ENCODE peak calls at places on chromosome 4, in four cellular contexts. One of them, this sample, is unnamed.

GRCh38 chr4:46852839-46853238 is 56.2 kb downstream of the COX7B2 start:
- DNase-seq in K562: no peak
- DNase-seq in GM12878: no peak
- DNase-seq in HepG2: no peak
- DNase-seq in this sample: no peak

GRCh38 chr4:41219421-41219950 is 5.1 kb upstream of the APBB2 start:
- DNase-seq in K562: no peak
- DNase-seq in GM12878: no peak
- DNase-seq in HepG2: no peak
- DNase-seq in this sample: no peak

GRCh38 chr4:105184316-105184988 is 37.8 kb downstream of the TET2 start:
- DNase-seq in K562: no peak
- DNase-seq in GM12878: no peak
- DNase-seq in HepG2: no peak
- DNase-seq in this sample: no peak

GRCh38 chr4:78235800-78236199 is 178.7 kb downstream of the FRAS1 start:
- DNase-seq in K562: no peak
- DNase-seq in GM12878: no peak
- DNase-seq in HepG2: no peak
- DNase-seq in this sample: no peak

GRCh38 chr4:16857425-16857824 is 41.0 kb downstream of the LDB2 start:
- DNase-seq in K562: no peak
- DNase-seq in GM12878: no peak
- DNase-seq in HepG2: no peak
- DNase-seq in this sample: no peak

GRCh38 chr4:104472766-104473165 is 21.9 kb downstream of the CXXC4 start:
- DNase-seq in K562: no peak
- DNase-seq in GM12878: no peak
- DNase-seq in HepG2: no peak
- DNase-seq in this sample: no peak

GRCh38 chr4:74764119-74764518 is 30.2 kb downstream of the BTC start:
- DNase-seq in K562: no peak
- DNase-seq in GM12878: no peak
- DNase-seq in HepG2: no peak
- DNase-seq in this sample: no peak

GRCh38 chr4:70601422-70602039 is 9.5 kb downstream of the AMBN start:
- DNase-seq in K562: peak; percentile 24
- DNase-seq in GM12878: peak; percentile 34
- DNase-seq in HepG2: peak; percentile 62
- DNase-seq in this sample: peak; percentile 73

GRCh38 chr4:20127626-20128025 is 124.1 kb upstream of the SLIT2 start:
- DNase-seq in K562: no peak
- DNase-seq in GM12878: no peak
- DNase-seq in HepG2: no peak
- DNase-seq in this sample: no peak

GRCh38 chr4:76703676-76704075 is 194.3 kb downstream of the SOWAHB start:
- DNase-seq in K562: no peak
- DNase-seq in GM12878: no peak
- DNase-seq in HepG2: no peak
- DNase-seq in this sample: no peak

GRCh38 chr4:182307746-182308145 is 64.5 kb downstream of the TENM3 start:
- DNase-seq in K562: no peak
- DNase-seq in GM12878: no peak
- DNase-seq in HepG2: no peak
- DNase-seq in this sample: no peak

GRCh38 chr4:182089326-182089725 is 153.9 kb upstream of the TENM3 start:
- DNase-seq in K562: no peak
- DNase-seq in GM12878: no peak
- DNase-seq in HepG2: peak; percentile 10
- DNase-seq in this sample: peak; percentile 21

GRCh38 chr4:140052050-140052449 is 101.9 kb downstream of the MAML3 start:
- DNase-seq in K562: no peak
- DNase-seq in GM12878: no peak
- DNase-seq in HepG2: peak; percentile 10
- DNase-seq in this sample: peak; percentile 22

GRCh38 chr4:98745372-98745771 is 87.0 kb upstream of the TSPAN5 start:
- DNase-seq in K562: no peak
- DNase-seq in GM12878: no peak
- DNase-seq in HepG2: peak; percentile 23
- DNase-seq in this sample: peak; percentile 18

GRCh38 chr4:11424000-11424399 is 4.7 kb downstream of the HS3ST1 start:
- DNase-seq in K562: peak; percentile 11
- DNase-seq in GM12878: no peak
- DNase-seq in HepG2: peak; percentile 39
- DNase-seq in this sample: peak; percentile 13

GRCh38 chr4:1225272-1226166 is 23.4 kb downstream of the CTBP1 start:
- DNase-seq in K562: no peak
- DNase-seq in GM12878: no peak
- DNase-seq in HepG2: no peak
- DNase-seq in this sample: no peak

GRCh38 chr4:149008415-149009025 is 566.3 kb upstream of the NR3C2 start:
- DNase-seq in K562: no peak
- DNase-seq in GM12878: no peak
- DNase-seq in HepG2: no peak
- DNase-seq in this sample: no peak

GRCh38 chr4:186472948-186473347 is 82.4 kb downstream of the MTNR1A start:
- DNase-seq in K562: peak; percentile 13
- DNase-seq in GM12878: no peak
- DNase-seq in HepG2: peak; percentile 16
- DNase-seq in this sample: peak; percentile 32

GRCh38 chr4:65007841-65008439 is 598.7 kb upstream of the TECRL start:
- DNase-seq in K562: peak; percentile 27
- DNase-seq in GM12878: no peak
- DNase-seq in HepG2: peak; percentile 47
- DNase-seq in this sample: peak; percentile 23
- TF ChIP-seq CREM in K562: no peak
- TF ChIP-seq CREM in GM12878: no peak
- TF ChIP-seq CREM in HepG2: no peak
- TF ChIP-seq CREM in this sample: no peak

DNA sequence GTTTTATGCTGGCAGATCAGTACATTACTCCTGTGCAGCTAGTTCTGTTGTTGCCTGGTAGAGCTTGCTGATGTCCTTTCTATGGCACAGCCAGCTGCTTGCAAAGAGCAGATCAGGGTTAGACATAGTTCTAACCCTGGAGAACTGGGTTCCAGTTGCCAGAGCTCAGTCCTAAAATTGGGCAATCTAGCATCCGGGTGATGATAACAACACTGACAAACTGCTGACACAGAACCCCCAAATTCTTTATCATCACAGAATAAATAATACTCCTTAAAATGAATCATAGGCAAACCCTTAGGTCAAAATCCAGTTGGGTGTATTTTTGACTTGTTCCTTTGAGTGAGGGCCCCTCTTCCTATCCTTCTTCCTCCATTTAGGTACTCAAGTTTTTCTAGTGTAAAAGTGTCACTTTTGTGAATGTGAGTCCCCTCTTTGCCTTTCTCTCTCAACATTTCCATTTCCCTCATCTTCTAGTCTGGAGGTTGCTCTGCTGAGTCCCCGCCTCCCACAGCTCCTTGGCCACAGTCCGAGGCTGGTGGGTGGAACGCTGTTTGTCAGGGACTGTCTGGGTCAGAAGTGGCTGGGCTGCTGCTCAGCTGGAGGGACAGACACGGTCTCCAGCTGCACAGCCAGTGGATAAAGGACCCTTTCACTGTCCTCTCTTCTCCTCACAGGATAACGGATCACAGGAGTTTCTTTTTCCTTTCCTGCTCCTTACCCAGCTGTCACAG is 93.6 kb upstream of the RASGEF1B start:
- DNase-seq in K562: no peak
- DNase-seq in GM12878: no peak
- DNase-seq in HepG2: no peak
- DNase-seq in this sample: no peak
- TF ChIP-seq CREM in K562: no peak
- TF ChIP-seq CREM in GM12878: no peak
- TF ChIP-seq CREM in HepG2: no peak
- TF ChIP-seq CREM in this sample: no peak

DNA sequence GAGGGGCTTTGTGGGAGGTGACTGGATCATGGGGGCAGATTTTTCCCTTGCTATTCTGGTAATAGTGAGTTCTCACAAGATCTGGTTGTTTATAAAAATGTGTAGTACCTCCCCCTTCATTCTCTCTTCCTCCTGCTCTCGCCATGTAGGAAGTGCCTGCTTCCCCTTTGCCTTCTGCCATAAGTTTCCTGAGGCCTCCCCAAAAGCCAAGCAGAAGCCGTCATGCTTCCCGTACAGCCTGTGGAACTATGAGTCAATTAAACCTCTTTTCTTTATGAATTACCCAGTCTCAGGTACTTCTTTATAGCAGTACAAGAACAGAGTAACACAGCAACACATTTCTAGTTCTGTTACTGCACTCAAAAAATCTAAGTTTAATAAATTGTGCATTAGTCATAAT is 70.0 kb downstream of the CHIC2 start:
- DNase-seq in K562: no peak
- DNase-seq in GM12878: no peak
- DNase-seq in HepG2: no peak
- DNase-seq in this sample: no peak
- TF ChIP-seq CREM in K562: no peak
- TF ChIP-seq CREM in GM12878: no peak
- TF ChIP-seq CREM in HepG2: no peak
- TF ChIP-seq CREM in this sample: no peak

DNA sequence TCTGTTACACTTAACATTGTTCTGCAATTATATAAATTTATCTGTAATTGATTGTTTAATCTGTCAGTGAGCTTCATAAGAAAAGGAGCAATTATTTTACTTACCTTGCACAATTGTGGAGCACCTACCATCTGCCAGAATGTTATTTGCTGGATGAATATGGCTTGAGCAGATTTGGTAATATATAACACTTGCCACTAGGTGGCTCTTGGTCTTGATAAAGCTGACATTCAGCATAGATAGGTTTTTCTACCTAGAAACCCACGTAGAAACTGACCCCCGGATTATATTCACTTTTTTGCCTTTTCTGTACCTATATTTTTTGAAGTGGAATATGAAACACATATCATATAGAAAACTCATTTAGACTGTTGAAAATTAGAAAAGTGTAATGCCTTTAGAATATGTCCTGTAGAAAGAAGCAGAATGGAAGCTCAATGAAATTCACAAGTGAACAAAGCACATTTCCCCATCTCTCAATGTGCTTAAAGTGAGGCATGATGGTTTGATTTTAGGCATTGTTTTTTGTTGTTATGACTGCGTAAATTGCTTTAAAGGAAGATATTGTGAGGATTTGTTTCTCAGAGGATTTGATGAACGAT is 9.5 kb downstream of the RBPJ start:
- DNase-seq in K562: peak; percentile 29
- DNase-seq in GM12878: no peak
- DNase-seq in HepG2: peak; percentile 64
- DNase-seq in this sample: no peak
- TF ChIP-seq CREM in K562: no peak
- TF ChIP-seq CREM in GM12878: no peak
- TF ChIP-seq CREM in HepG2: no peak
- TF ChIP-seq CREM in this sample: no peak

DNA sequence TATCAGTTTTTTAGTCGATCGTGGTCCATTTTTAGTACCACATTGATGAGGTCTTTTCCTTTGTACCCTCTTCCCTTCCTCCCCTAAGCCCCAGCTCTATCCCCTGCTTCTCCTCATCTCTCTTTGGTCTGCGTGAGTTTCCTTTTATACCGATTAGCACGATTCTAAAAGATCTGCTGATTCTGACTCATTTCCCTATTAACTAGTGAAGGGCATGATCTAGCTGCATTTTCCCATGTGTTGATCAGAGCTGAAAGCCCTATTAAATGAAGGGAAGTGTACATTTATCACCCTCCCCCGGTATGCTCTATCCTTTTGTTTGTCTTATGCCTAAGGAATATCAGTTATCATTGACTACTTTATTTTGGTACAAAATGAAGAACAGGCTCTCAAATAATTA is 181.7 kb upstream of the NPY2R start:
- DNase-seq in K562: no peak
- DNase-seq in GM12878: no peak
- DNase-seq in HepG2: no peak
- DNase-seq in this sample: no peak
- TF ChIP-seq CREM in K562: no peak
- TF ChIP-seq CREM in GM12878: no peak
- TF ChIP-seq CREM in HepG2: no peak
- TF ChIP-seq CREM in this sample: no peak

DNA sequence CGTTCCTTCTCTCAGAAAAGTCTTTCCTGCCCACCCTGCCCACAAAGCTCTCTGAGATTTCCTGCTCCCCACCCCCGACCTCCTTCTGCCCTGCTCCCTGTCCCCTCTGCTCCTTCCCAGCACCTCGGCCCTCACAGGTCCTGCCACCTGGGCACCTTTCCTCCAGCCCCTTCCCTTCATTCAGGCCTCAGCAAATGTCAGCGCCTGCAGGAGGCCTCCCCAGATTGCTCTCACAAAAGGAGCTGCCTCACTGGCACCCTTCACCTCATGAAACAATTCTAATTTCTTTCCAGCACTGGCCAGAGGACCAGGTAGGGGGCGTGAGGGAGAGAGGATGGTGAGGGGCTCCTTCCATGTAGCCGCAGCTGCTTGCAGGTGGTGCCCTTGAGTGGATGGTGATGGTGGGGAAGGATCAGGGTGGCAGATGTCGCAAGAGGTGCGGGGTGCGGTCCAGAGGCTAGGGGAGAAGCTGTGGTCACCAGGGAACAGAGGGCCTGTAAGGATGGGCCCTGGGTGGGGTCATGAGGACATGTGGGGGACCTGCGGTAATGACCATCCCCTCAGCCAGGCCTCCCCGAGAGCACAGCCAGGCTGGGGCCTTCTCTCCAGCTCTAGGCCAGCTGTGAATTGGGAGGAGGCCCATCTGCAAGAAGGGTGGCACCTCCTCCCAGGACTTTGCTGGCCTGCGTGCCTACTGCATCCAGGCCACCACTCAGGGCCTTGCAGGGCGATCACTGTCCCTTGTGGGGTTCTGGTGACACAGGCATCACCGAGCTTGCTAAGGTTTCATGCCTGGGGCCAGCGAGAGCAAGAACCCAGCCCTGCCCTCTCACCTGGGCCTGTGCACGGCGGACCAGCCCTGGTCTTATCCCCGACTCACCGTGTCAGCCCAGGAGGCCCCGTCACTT is 33.9 kb upstream of the MXD4 start:
- DNase-seq in K562: no peak
- DNase-seq in GM12878: no peak
- DNase-seq in HepG2: no peak
- DNase-seq in this sample: no peak
- TF ChIP-seq CREM in K562: no peak
- TF ChIP-seq CREM in GM12878: no peak
- TF ChIP-seq CREM in HepG2: no peak
- TF ChIP-seq CREM in this sample: no peak

DNA sequence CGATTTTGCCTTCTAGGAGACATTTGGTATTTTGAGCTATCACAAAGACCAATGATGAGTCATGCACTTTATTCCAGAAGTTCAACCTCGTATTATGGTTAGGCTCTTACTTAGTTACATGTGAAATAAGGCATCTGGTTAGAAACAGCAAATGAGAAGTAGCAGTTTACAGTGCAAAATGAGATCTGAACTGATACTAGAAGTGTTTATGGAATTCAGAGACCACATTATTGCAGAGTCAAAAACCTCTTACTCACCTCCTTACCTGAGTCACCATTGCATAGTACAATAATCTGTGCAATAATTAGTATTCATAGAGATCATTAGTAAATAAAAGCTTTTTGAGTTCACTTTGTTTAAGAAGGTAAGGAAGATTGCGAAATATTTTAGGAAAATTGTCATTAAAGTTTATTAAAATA is 38.7 kb downstream of the SEC24B start:
- DNase-seq in K562: peak; percentile 20
- DNase-seq in GM12878: no peak
- DNase-seq in HepG2: no peak
- DNase-seq in this sample: no peak
- TF ChIP-seq CREM in K562: no peak
- TF ChIP-seq CREM in GM12878: no peak
- TF ChIP-seq CREM in HepG2: no peak
- TF ChIP-seq CREM in this sample: no peak

This sample was measured in WTC11.